ENCODE peak calls at places on chromosomes 7 and 10, in six cellular contexts. C is astrocyte of the spinal cord; N is tibial nerve; X is Calu3; V is A549; O is CD8-positive, alpha-beta T cell. L is an unnamed sample.

GRCh38 chr7:1716263-1717094 is 46.4 kb downstream of the ELFN1 start:
- DNase-seq in C (peak), N (no peak), X (peak), V (no peak), O (no peak), L (no peak)

GRCh38 chr10:58641708-58642107 is 129.0 kb downstream of the BICC1 start:
- DNase-seq in C (peak), N (no peak), X (no peak), V (no peak), O (no peak), L (no peak)

GRCh38 chr10:110758898-110759297 is 112.8 kb upstream of the PDCD4 start:
- DNase-seq in C (peak), N (no peak), X (no peak), V (no peak), O (no peak), L (no peak)

GRCh38 chr7:31101544-31101943 is 49.4 kb downstream of the ADCYAP1R1 start:
- DNase-seq in C (no peak), N (no peak), X (no peak), V (no peak), O (no peak), L (peak)

GRCh38 chr7:2732959-2733584 is 45.1 kb downstream of the AMZ1 start:
- DNase-seq in C (peak), N (no peak), X (peak), V (no peak), O (no peak), L (no peak)

GRCh38 chr7:117834983-117835664 is 38.1 kb downstream of the CTTNBP2 start:
- DNase-seq in C (no peak), N (no peak), X (no peak), V (no peak), O (no peak), L (no peak)

GRCh38 chr10:100370976-100371706 is 24.1 kb downstream of the SCD start:
- DNase-seq in C (peak), N (peak), X (peak), V (peak), O (peak), L (peak)

GRCh38 chr7:36278767-36279171 is 110.9 kb upstream of the ANLN start:
- DNase-seq in C (peak), N (no peak), X (no peak), V (no peak), O (no peak), L (no peak)

GRCh38 chr10:114320249-114321116 is 81.4 kb downstream of the VWA2 start:
- DNase-seq in C (peak), N (no peak), X (peak), V (peak), O (no peak), L (no peak)

GRCh38 chr10:58054881-58055280 is 212.8 kb downstream of the IPMK start:
- DNase-seq in C (no peak), N (no peak), X (no peak), V (no peak), O (no peak), L (no peak)

GRCh38 chr10:123995461-123996131 is 97.8 kb downstream of the CHST15 start:
- DNase-seq in C (peak), N (no peak), X (peak), V (peak), O (no peak), L (peak)

GRCh38 chr10:85557077-85557476 is 809.5 kb downstream of the GRID1 start:
- DNase-seq in C (peak), N (no peak), X (no peak), V (no peak), O (no peak), L (no peak)

GRCh38 chr7:7662527-7662926 is 22.0 kb downstream of the UMAD1 start:
- DNase-seq in C (peak), N (no peak), X (no peak), V (no peak), O (no peak), L (no peak)

GRCh38 chr10:98016781-98017475 is 13.5 kb downstream of the CRTAC1 start:
- DNase-seq in C (no peak), N (no peak), X (no peak), V (no peak), O (no peak), L (no peak)

GRCh38 chr7:4830176-4830575 is 31.7 kb downstream of the PAPOLB start:
- DNase-seq in C (peak), N (peak), X (peak), V (peak), O (peak), L (peak)

GRCh38 chr7:157112706-157113105 is 26.0 kb upstream of the UBE3C start:
- DNase-seq in C (no peak), N (no peak), X (no peak), V (no peak), O (no peak), L (no peak)

GRCh38 chr7:142483659-142484317 is 225.9 kb upstream of the PRSS58 start:
- DNase-seq in C (no peak), N (no peak), X (no peak), V (no peak), O (no peak), L (no peak)
- TF ChIP-seq CTCF in C (no peak), N (no peak), X (no peak), V (peak), O (no peak), L (no peak)

DNA sequence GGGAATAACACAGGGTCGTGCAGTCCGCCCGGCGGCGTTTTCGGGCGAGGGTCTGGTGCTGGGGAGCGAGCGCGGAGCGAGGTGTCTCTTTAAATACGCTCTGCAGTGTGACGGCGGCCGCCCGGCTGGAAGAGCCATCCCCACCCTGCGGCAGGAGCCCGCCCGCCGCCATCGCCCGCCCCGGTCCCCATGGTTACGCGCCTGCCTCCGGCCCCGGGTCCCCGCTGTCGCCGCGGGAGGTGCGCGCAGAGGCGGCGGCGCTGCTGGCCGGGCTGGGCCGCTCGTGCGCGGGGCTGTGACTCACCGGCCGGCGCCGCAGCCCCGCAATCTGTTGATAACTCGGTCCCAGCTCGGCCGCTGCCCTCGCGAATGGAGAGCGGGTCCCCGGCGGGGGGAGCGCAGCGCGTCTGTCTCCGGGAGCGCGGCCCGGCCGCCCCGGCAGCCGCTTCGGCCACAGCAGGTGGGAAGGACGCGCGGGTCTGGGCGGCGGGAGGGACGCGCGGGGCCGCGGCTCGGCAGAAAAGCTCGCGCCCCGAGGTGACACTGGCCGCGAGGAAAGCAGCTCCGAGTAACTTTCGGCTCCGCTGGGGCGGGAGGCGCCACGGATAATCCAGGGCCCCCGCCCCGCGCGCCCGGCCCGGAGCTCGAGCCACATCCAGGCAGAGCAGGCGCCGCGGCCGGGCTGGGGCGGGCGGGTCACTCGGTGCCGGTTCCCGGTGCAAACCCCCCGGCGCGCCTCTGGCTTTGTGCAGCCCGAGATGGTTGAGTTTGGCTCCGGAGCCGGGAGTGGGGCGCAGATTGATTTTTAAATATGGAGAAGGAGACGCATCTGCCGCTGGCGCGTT is at the start of gene ADGRA1:
- DNase-seq in C (no peak), N (no peak), X (peak), V (no peak), O (no peak), L (no peak)
- TF ChIP-seq CTCF in C (no peak), N (no peak), X (no peak), V (no peak), O (no peak), L (no peak)

GRCh38 chr7:135662123-135662372 is 266 bp upstream of the STMP1 start:
- DNase-seq in C (no peak), N (no peak), X (no peak), V (no peak), O (no peak), L (no peak)
- TF ChIP-seq CTCF in C (no peak), N (no peak), X (no peak), V (peak), O (no peak), L (peak)

DNA sequence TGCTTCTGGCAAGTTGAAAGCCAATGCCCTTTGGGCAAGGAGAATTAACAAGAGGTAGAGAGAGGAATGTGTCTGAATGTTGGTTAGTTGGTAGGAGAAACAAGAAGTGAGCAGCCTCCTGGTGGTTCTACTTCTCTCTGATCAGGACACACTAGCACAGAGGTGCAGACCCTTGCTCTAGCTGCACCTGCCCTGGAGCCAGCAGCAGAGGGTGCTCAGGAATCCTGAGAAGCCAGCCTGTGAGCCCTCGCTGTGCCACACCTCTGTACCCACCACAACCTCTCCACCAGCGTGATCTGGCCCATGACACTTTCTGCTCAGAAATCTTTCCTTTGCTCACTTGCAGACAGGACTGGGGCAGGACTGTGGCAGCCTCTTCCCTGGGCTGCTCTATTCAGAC is 364.7 kb downstream of the RPS24 start:
- DNase-seq in C (no peak), N (no peak), X (no peak), V (no peak), O (no peak), L (no peak)
- TF ChIP-seq CTCF in C (no peak), N (no peak), X (no peak), V (no peak), O (no peak), L (no peak)

GRCh38 chr10:30170814-30171213 is 111.4 kb upstream of the JCAD start:
- DNase-seq in C (no peak), N (no peak), X (no peak), V (no peak), O (no peak), L (no peak)
- TF ChIP-seq CTCF in C (no peak), N (no peak), X (no peak), V (no peak), O (no peak), L (no peak)

DNA sequence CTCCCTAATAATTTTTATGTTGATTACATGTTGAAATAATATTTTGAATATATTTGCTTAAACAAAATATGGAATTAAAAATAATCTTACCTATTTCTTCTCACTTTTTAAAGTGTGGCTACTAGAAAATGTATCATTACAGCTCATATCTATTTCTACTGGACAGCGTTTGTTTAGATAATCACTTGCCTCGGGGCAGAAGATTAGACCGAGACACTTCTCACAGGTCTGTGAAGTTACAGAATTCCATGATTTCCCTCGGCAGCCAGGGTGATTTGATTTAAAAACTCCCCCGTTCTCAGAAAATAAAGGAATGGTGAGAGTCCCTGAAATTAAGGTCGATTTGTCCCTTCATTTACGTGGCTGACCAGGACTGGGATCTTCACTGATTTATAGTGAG is 162.5 kb downstream of the DGKI start:
- DNase-seq in C (no peak), N (no peak), X (no peak), V (no peak), O (no peak), L (no peak)
- TF ChIP-seq CTCF in C (no peak), N (no peak), X (no peak), V (no peak), O (no peak), L (no peak)

DNA sequence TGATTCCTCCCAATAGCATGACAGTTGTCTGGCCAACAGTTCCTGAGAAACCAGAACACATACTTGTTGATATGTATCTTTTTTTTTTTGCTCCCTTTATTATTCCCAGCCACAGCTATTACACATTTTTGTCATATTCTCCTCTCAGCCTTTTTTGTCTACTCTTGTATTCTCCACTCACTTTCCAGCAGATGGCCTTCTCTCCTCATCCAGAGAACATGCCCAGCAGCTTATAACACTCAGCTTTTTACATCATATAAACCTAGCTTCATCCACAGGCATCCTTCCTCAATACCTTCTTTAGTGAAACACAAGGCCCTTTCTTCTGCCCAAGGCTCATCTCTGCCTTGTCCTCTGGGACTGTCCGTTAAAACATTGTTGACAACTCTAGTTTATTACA is 101.7 kb downstream of the ORC5 start:
- DNase-seq in C (peak), N (no peak), X (no peak), V (no peak), O (no peak), L (no peak)
- TF ChIP-seq CTCF in C (peak), N (no peak), X (no peak), V (no peak), O (no peak), L (no peak)

GRCh38 chr7:148704966-148705365 is 6.3 kb downstream of the CUL1 start:
- DNase-seq in C (no peak), N (no peak), X (no peak), V (no peak), O (no peak), L (no peak)

GRCh38 chr7:148700693-148701092 is 2.0 kb downstream of the CUL1 start:
- DNase-seq in C (peak), N (no peak), X (peak), V (no peak), O (peak), L (no peak)

GRCh38 chr7:148701414-148701813 is 2.7 kb downstream of the CUL1 start:
- DNase-seq in C (no peak), N (no peak), X (no peak), V (no peak), O (no peak), L (no peak)

GRCh38 chr7:148704189-148704588 is 5.5 kb downstream of the CUL1 start:
- DNase-seq in C (no peak), N (no peak), X (no peak), V (no peak), O (no peak), L (no peak)

GRCh38 chr7:148702876-148703670 is 4.4 kb downstream of the CUL1 start:
- DNase-seq in C (no peak), N (no peak), X (no peak), V (no peak), O (no peak), L (no peak)
- TF ChIP-seq CTCF in C (no peak), N (no peak), X (no peak), V (no peak), O (no peak), L (no peak)

DNA sequence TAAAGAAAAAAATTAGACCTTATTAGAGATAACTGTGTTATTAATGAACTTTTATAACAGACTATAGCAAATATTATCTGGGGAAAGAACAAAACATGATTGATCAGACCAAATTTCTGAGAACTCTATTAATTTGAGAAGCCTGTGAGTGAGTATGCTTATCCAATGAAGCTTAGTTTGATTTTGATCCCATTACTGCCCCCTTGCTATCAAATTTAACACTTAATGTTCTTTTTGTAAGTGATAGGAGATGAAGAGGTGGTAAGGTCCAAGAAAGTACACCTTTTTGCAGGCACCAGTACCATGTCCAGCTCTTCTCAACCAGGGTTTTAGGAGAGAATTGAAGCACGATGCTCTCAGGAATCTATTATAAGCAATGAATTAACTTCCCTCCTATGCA is 49.9 kb downstream of the ZNF365 start:
- DNase-seq in C (no peak), N (no peak), X (no peak), V (no peak), O (no peak), L (no peak)
- TF ChIP-seq CTCF in C (no peak), N (no peak), X (no peak), V (no peak), O (no peak), L (no peak)

L was measured in GM13976.